ENCODE peak calls at places on chromosomes 12 and 14, in seven cellular contexts. G, C, X, H, J, R and U are unnamed samples.
A peak's percentile ranks its signal among the peaks of the same experiment; 100 is the strongest.

GRCh38 chr14:20855652-20856291 is 35.4 kb upstream of the RNASE3 start:
- DNase-seq in H (peak; percentile 51), R (no peak), J (peak; percentile 75), X (peak; percentile 79), G (peak; percentile 55), C (no peak), U (peak; percentile 70)

GRCh38 chr12:55932546-55932919 is 1.6 kb downstream of the DGKA start:
- DNase-seq in X (no peak), C (no peak), R (no peak), J (no peak), G (no peak), H (no peak), U (no peak)

GRCh38 chr12:55407866-55408265 is 7.5 kb downstream of the OR6C65 start:
- DNase-seq in C (no peak), G (no peak), X (no peak), R (no peak), H (no peak), J (no peak), U (no peak)

GRCh38 chr12:18436163-18436562 is 174.8 kb downstream of the PIK3C2G start:
- DNase-seq in R (no peak), G (no peak), C (no peak), J (no peak), H (no peak), X (no peak), U (no peak)

GRCh38 chr14:85811340-85811739 is 281.4 kb downstream of the FLRT2 start:
- DNase-seq in X (no peak), G (no peak), C (no peak), J (no peak), R (no peak), H (no peak), U (no peak)

GRCh38 chr12:124126950-124127349 is 153.9 kb downstream of the ZNF664 start:
- DNase-seq in H (no peak), G (no peak), C (no peak), R (no peak), X (no peak), J (no peak), U (no peak)

GRCh38 chr14:22887260-22887989 is 4.4 kb downstream of the REM2 start:
- DNase-seq in H (peak; percentile 48), X (no peak), R (peak; percentile 75), J (no peak), G (no peak), C (no peak), U (no peak)

GRCh38 chr14:94867209-94867608 is 97.3 kb upstream of the GSC start:
- DNase-seq in X (no peak), R (no peak), G (no peak), C (no peak), H (no peak), J (no peak), U (no peak)

GRCh38 chr14:74517731-74518130 is 24.2 kb downstream of the ISCA2 start:
- DNase-seq in H (no peak), X (no peak), G (no peak), C (no peak), J (no peak), R (peak; percentile 34), U (peak; percentile 29)

GRCh38 chr12:53798575-53798974 is 46.8 kb upstream of the CISTR start:
- DNase-seq in J (no peak), G (no peak), R (no peak), X (peak; percentile 97), H (no peak), C (no peak), U (no peak)

GRCh38 chr12:50566066-50566465 is 61.3 kb downstream of the DIP2B start:
- DNase-seq in R (no peak), H (no peak), C (no peak), X (no peak), J (no peak), G (no peak), U (no peak)

GRCh38 chr14:91545204-91545603 is 35.1 kb upstream of the PPP4R3A start:
- DNase-seq in R (no peak), C (no peak), J (no peak), H (no peak), G (no peak), X (no peak), U (no peak)

GRCh38 chr12:15227004-15227679 is 5.9 kb upstream of the RERG start:
- DNase-seq in C (no peak), X (peak; percentile 42), H (no peak), G (no peak), J (peak; percentile 75), R (no peak), U (peak; percentile 52)
- H3K27ac ChIP-seq in C (no peak overlapping the region), X (no peak overlapping the region), H (no peak overlapping the region), G (no peak overlapping the region), J (no peak overlapping the region), R (no peak overlapping the region), U (no peak overlapping the region)

GRCh38 chr14:47763188-47763854 is 87.9 kb upstream of the MDGA2 start:
- DNase-seq in R (no peak), G (no peak), C (no peak), H (no peak), X (no peak), J (no peak), U (no peak)
- H3K27ac ChIP-seq in R (no peak overlapping the region), G (no peak overlapping the region), C (no peak overlapping the region), H (no peak overlapping the region), X (no peak overlapping the region), J (no peak overlapping the region), U (no peak overlapping the region)

GRCh38 chr14:102957222-102957621 is 34.8 kb downstream of the AMN start:
- DNase-seq in G (no peak), J (no peak), X (no peak), C (no peak), H (no peak), R (no peak), U (no peak)
- H3K27ac ChIP-seq in G (no peak overlapping the region), J (no peak overlapping the region), X (no peak overlapping the region), C (no peak overlapping the region), H (no peak overlapping the region), R (no peak overlapping the region), U (no peak overlapping the region)

DNA sequence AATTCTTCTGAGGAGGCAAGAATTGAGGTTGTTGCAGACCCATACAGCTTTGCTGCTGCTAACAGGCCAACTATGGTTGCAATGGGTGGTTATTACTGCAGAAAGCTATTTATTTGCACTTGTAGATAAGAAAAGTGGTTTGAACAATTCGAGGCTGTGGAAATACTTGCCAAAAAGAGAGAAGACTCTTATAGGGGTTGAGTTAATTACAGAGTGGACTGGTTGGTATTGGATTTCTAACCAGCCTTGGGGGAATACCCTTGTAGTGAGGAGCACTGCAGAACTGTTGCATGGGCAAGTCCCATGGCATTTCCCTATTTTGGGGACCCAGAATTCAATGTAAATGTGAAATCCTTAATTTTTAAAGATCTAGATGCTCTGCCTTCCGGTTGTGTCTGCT is 120.5 kb downstream of the KCNMB4 start:
- DNase-seq in X (no peak), G (no peak), H (no peak), R (no peak), C (no peak), J (no peak), U (no peak)
- H3K27ac ChIP-seq in X (no peak overlapping the region), G (no peak overlapping the region), H (no peak overlapping the region), R (no peak overlapping the region), C (no peak overlapping the region), J (no peak overlapping the region), U (no peak overlapping the region)

DNA sequence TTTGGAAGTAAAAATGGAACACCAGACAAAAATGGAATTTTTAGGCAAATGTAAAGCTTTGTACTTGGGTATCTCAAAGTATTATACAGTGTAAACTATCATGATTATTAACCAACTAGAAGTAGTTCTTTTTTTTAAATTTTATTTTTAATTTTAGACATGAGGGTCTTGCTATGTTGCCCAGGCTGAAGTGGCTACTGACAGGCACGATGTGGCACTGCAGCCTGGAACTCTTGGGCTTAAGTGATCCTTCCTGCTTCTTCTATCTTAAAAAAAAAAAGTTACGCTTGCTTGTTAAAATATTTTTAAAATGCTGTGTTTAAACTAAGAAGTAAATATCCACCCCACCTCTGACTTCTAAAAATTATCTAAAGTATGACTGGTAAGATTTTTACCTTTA is 1.9 kb upstream of the FUT8 start:
- DNase-seq in G (no peak), H (no peak), X (no peak), J (no peak), R (no peak), C (no peak), U (no peak)
- H3K27ac ChIP-seq in G (no peak overlapping the region), H (peak overlapping the region; percentile 89), X (no peak overlapping the region), J (no peak overlapping the region), R (no peak overlapping the region), C (no peak overlapping the region), U (peak overlapping the region; percentile 95)

GRCh38 chr12:76026643-76027063 is 4.9 kb downstream of the PHLDA1 start:
- DNase-seq in R (no peak), X (peak; percentile 61), J (no peak), H (no peak), G (no peak), C (no peak), U (no peak)
- H3K27ac ChIP-seq in R (no peak overlapping the region), X (peak overlapping the region; percentile 19), J (peak overlapping the region; percentile 1), H (peak overlapping the region; percentile 100), G (peak overlapping the region; percentile 4), C (peak overlapping the region; percentile 84), U (peak overlapping the region; percentile 27)

GRCh38 chr14:72450473-72451044 is 443.3 kb downstream of the DPF3 start:
- DNase-seq in C (no peak), H (no peak), X (no peak), R (no peak), G (no peak), J (no peak), U (no peak)
- H3K27ac ChIP-seq in C (no peak overlapping the region), H (no peak overlapping the region), X (no peak overlapping the region), R (no peak overlapping the region), G (no peak overlapping the region), J (no peak overlapping the region), U (no peak overlapping the region)